ENCODE peak calls at places on chromosomes 6 and 20, in seven cellular contexts. A is fibroblast of lung, Y is right lobe of liver, B is tibial artery, E is IMR-90, R is A673, S is psoas muscle. Z is an unnamed sample. For H3K9me3 and H3K4me1, the result is how much of the 10 kb centered on the place peaks cover.

GRCh38 chr20:62540504-62540903 is 64.7 kb upstream of the GATA5 start:
- DNase-seq in A (no peak), Y (no peak), B (no peak), E (no peak), R (no peak), S (no peak), Z (no peak)

GRCh38 chr6:39665871-39666270 is 59.3 kb downstream of the KIF6 start:
- DNase-seq in A (no peak), Y (no peak), B (no peak), E (peak), R (no peak), S (no peak), Z (no peak)

GRCh38 chr6:166530211-166531045 is 56.0 kb downstream of the RAMACL start:
- DNase-seq in A (no peak), Y (no peak), B (peak), E (no peak), R (no peak), S (no peak), Z (no peak)

GRCh38 chr20:5835870-5836269 is 85.7 kb downstream of the SHLD1 start:
- DNase-seq in A (peak), Y (no peak), B (no peak), E (peak), R (no peak), S (no peak), Z (no peak)

GRCh38 chr6:131073577-131073976 is 10.5 kb upstream of the EPB41L2 start:
- DNase-seq in A (no peak), Y (no peak), B (no peak), E (no peak), R (no peak), S (no peak), Z (no peak)

GRCh38 chr20:42018979-42019378 is 400.8 kb upstream of the CHD6 start:
- DNase-seq in A (no peak), Y (no peak), B (no peak), E (no peak), R (peak), S (no peak), Z (no peak)

GRCh38 chr20:60693513-60694133 is 558.4 kb upstream of the CDH4 start:
- DNase-seq in A (no peak), Y (no peak), B (no peak), E (no peak), R (no peak), S (no peak), Z (no peak)

GRCh38 chr20:41065716-41066115 is 37.1 kb downstream of the TOP1 start:
- DNase-seq in A (no peak), Y (no peak), B (no peak), E (no peak), R (no peak), S (no peak), Z (no peak)

GRCh38 chr20:64203037-64203777 is 39.0 kb downstream of the MYT1 start:
- DNase-seq in A (no peak), Y (no peak), B (no peak), E (no peak), R (no peak), S (no peak), Z (no peak)

GRCh38 chr6:39182604-39183003 is 46.7 kb downstream of the KCNK5 start:
- DNase-seq in A (no peak), Y (no peak), B (no peak), E (no peak), R (no peak), S (no peak), Z (no peak)

GRCh38 chr20:51156796-51157119 is 133.9 kb upstream of the KCNG1 start:
- DNase-seq in A (peak), Y (no peak), B (no peak), E (no peak), R (peak), S (no peak), Z (no peak)

GRCh38 chr20:41395669-41396664 is 29.3 kb upstream of the EMILIN3 start:
- DNase-seq in A (no peak), Y (no peak), B (no peak), E (peak), R (no peak), S (no peak), Z (peak)

GRCh38 chr6:128599036-128599435 is 78.6 kb upstream of the PTPRK start:
- DNase-seq in A (no peak), Y (no peak), B (no peak), E (no peak), R (no peak), S (no peak), Z (no peak)

GRCh38 chr6:20205722-20206154 is 6.5 kb downstream of the MBOAT1 start:
- DNase-seq in A (no peak), Y (no peak), B (no peak), E (no peak), R (no peak), S (no peak), Z (no peak)

GRCh38 chr6:143457563-143458359 is 7.2 kb downstream of the PEX3 start:
- DNase-seq in A (peak), Y (no peak), B (no peak), E (peak), R (no peak), S (no peak), Z (no peak)

GRCh38 chr6:88908598-88909548 is 54.5 kb downstream of the RNGTT start:
- DNase-seq in A (no peak), Y (no peak), B (no peak), E (no peak), R (no peak), S (no peak), Z (no peak)

GRCh38 chr20:53202781-53203180 is 230.6 kb downstream of the TSHZ2 start:
- DNase-seq in A (no peak), Y (no peak), B (no peak), E (no peak), R (no peak), S (no peak), Z (no peak)

GRCh38 chr6:158419339-158419909 is 107.2 kb downstream of the TULP4 start:
- DNase-seq in A (no peak), Y (no peak), B (no peak), E (no peak), R (no peak), S (no peak), Z (no peak)

GRCh38 chr6:44043036-44043478 is 84.2 kb downstream of the MRPL14 start:
- DNase-seq in A (peak), Y (peak), B (no peak), E (peak), R (no peak), S (no peak), Z (no peak)

GRCh38 chr6:128068110-128068460 is 167.2 kb upstream of the THEMIS start:
- DNase-seq in A (no peak), Y (no peak), B (no peak), E (no peak), R (no peak), S (no peak), Z (no peak)

GRCh38 chr6:108635505-108636226 is 74.9 kb downstream of the FOXO3 start:
- DNase-seq in A (no peak), Y (no peak), B (no peak), E (no peak), R (no peak), S (no peak), Z (no peak)
- TF ChIP-seq CTCF in A (no peak), Y (no peak), B (no peak), E (no peak), R (no peak), S (no peak), Z (no peak)

GRCh38 chr6:27400877-27401642 is 12.5 kb downstream of the ZNF391 start:
- DNase-seq in A (no peak), Y (no peak), B (no peak), E (no peak), R (no peak), S (no peak), Z (no peak)
- H3K9me3 ChIP-seq in A (under half), Y (under half), B (under half), E (under half), R (half or more), S (under half), Z (under half)

DNA sequence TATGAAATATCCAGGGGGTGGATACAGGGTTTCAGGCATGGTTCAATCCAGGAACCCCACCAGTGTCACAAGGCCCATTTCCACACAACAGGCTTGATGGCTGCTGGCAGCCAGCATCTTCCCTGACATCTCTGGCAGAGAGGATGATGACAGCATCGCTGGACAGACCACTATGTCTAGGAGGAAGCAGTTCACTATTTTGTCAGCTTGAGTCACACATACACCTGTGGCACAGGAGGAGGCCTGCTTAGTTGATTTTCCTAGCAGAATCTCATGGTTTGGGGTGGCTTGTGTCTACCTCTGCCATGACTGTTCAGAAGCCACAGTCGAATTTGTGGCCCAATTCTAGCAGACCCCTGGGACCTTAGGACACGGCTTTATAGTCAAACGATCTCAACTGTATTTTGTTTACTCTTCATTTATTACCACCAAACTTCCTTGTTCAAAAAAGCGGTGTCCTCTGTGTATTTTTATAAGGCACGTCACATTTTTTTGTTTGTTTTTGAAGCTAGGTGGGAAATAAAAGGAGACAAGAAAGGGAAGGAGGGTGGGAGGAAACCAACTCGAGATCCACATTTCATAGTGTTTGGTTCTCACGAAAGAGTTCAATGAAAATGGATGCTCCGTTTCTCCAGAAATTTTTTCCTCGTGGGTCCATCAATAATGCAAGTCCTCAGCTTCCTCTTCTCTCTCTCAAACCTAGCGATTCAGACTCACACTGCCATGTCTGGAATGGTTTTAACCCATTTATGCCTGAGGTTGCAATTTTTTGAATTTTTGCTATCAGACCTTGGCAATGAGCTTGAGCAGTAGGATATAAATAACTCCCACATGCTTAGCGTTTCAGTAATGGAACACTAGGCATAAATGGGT is 94.4 kb downstream of the TOX2 start:
- DNase-seq in A (no peak), Y (no peak), B (no peak), E (no peak), R (no peak), S (no peak), Z (peak)
- H3K4me1 ChIP-seq in A (under half), Y (under half), B (under half), E (under half), R (under half), S (under half), Z (under half)

DNA sequence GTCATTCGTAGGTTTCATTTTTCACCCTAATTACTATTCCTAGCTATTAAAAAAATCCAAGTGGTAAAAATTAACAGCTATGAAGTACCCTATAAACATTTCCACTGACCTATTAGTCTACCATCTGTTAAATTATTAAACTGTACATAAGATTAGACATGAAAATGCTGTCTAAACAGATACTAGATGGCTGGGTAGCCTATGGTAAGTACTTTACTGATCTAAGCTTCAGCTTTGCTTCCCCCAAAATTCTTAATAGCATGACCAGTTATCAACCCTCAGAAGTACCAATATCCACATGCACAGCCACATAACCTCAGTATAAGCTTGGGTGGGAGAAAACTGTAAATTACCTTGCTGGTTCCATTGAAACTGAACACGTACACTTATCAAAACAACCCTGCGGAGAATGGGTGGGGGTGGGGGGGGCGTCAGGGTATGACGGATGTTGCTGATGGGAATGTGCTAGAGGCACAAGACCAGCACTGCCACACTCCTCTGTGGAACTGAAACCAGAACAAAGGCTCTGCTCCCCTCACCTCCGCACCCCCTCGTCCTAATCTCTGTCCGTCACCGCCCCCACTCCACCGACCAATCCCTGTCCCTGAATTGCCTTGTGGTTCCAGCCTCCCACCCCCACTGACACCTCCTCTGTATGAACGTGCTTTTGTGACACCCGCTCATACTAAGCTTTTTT is 45.3 kb downstream of the B4GALT5 start:
- DNase-seq in A (no peak), Y (peak), B (no peak), E (no peak), R (no peak), S (no peak), Z (no peak)
- TF ChIP-seq CTCF in A (no peak), Y (no peak), B (no peak), E (no peak), R (no peak), S (no peak), Z (no peak)